ENCODE peak calls at places on chromosome 9, in five cellular contexts. One of them, this sample, is unnamed.

GRCh38 chr9:86754581-86754980 is 192.7 kb downstream of the GAS1 start:
- DNase-seq in GM23248: no peak
- DNase-seq in AG10803: no peak
- DNase-seq in mucosa of descending colon: no peak
- DNase-seq in cardiac fibroblast: no peak
- DNase-seq in this sample: no peak

GRCh38 chr9:12698293-12698692 is 5.1 kb downstream of the TYRP1 start:
- DNase-seq in cardiac fibroblast: peak
- DNase-seq in AG10803: peak
- DNase-seq in GM23248: peak
- DNase-seq in mucosa of descending colon: no peak
- DNase-seq in this sample: no peak

GRCh38 chr9:109176386-109176785 is 9.3 kb upstream of the FRRS1L start:
- DNase-seq in GM23248: no peak
- DNase-seq in cardiac fibroblast: no peak
- DNase-seq in AG10803: no peak
- DNase-seq in mucosa of descending colon: no peak
- DNase-seq in this sample: no peak

GRCh38 chr9:18825775-18826174 is 207.2 kb downstream of the SAXO1 start:
- DNase-seq in cardiac fibroblast: no peak
- DNase-seq in GM23248: no peak
- DNase-seq in mucosa of descending colon: no peak
- DNase-seq in AG10803: no peak
- DNase-seq in this sample: no peak

GRCh38 chr9:98962181-98962560 is 18.5 kb downstream of the COL15A1 start:
- DNase-seq in cardiac fibroblast: peak
- DNase-seq in GM23248: peak
- DNase-seq in AG10803: peak
- DNase-seq in mucosa of descending colon: no peak
- DNase-seq in this sample: no peak

GRCh38 chr9:2639786-2640185 is 18.2 kb downstream of the VLDLR start:
- DNase-seq in AG10803: peak
- DNase-seq in cardiac fibroblast: no peak
- DNase-seq in mucosa of descending colon: no peak
- DNase-seq in GM23248: no peak
- DNase-seq in this sample: no peak

GRCh38 chr9:96567203-96567700 is 52.4 kb downstream of the CDC14B start:
- DNase-seq in cardiac fibroblast: peak
- DNase-seq in mucosa of descending colon: no peak
- DNase-seq in AG10803: peak
- DNase-seq in GM23248: peak
- DNase-seq in this sample: no peak

GRCh38 chr9:137828527-137829259 is 48.9 kb upstream of the CACNA1B start:
- DNase-seq in cardiac fibroblast: peak
- DNase-seq in AG10803: peak
- DNase-seq in GM23248: peak
- DNase-seq in mucosa of descending colon: peak
- DNase-seq in this sample: no peak

GRCh38 chr9:18359335-18359734 is 114.6 kb upstream of the ADAMTSL1 start:
- DNase-seq in GM23248: peak
- DNase-seq in cardiac fibroblast: peak
- DNase-seq in mucosa of descending colon: no peak
- DNase-seq in AG10803: peak
- DNase-seq in this sample: peak

GRCh38 chr9:115326461-115326860 is 208.5 kb upstream of the TNC start:
- DNase-seq in cardiac fibroblast: no peak
- DNase-seq in AG10803: no peak
- DNase-seq in mucosa of descending colon: no peak
- DNase-seq in GM23248: no peak
- DNase-seq in this sample: no peak

GRCh38 chr9:22111871-22112247 is 102.8 kb upstream of the CDKN2B start:
- DNase-seq in AG10803: peak
- DNase-seq in mucosa of descending colon: no peak
- DNase-seq in cardiac fibroblast: peak
- DNase-seq in GM23248: peak
- DNase-seq in this sample: no peak

GRCh38 chr9:92508018-92508417 is 25.7 kb upstream of the ASPN start:
- DNase-seq in AG10803: no peak
- DNase-seq in cardiac fibroblast: no peak
- DNase-seq in mucosa of descending colon: no peak
- DNase-seq in GM23248: no peak
- DNase-seq in this sample: no peak

GRCh38 chr9:92507496-92507895 is 25.2 kb upstream of the ASPN start:
- DNase-seq in AG10803: no peak
- DNase-seq in cardiac fibroblast: no peak
- DNase-seq in GM23248: no peak
- DNase-seq in mucosa of descending colon: no peak
- DNase-seq in this sample: no peak

GRCh38 chr9:92504881-92505280 is 22.6 kb upstream of the ASPN start:
- DNase-seq in cardiac fibroblast: peak
- DNase-seq in AG10803: peak
- DNase-seq in mucosa of descending colon: no peak
- DNase-seq in GM23248: peak
- DNase-seq in this sample: no peak

GRCh38 chr9:92507005-92507404 is 24.7 kb upstream of the ASPN start:
- DNase-seq in cardiac fibroblast: peak
- DNase-seq in AG10803: peak
- DNase-seq in GM23248: peak
- DNase-seq in mucosa of descending colon: no peak
- DNase-seq in this sample: no peak

GRCh38 chr9:92506184-92506857 is 24.0 kb upstream of the ASPN start:
- DNase-seq in mucosa of descending colon: no peak
- DNase-seq in cardiac fibroblast: peak
- DNase-seq in GM23248: peak
- DNase-seq in AG10803: peak
- DNase-seq in this sample: peak
- H3K4me3 ChIP-seq in mucosa of descending colon: no peak
- H3K4me3 ChIP-seq in cardiac fibroblast: no peak
- H3K4me3 ChIP-seq in GM23248: peak
- H3K4me3 ChIP-seq in AG10803: peak
- H3K4me3 ChIP-seq in this sample: no peak

DNA sequence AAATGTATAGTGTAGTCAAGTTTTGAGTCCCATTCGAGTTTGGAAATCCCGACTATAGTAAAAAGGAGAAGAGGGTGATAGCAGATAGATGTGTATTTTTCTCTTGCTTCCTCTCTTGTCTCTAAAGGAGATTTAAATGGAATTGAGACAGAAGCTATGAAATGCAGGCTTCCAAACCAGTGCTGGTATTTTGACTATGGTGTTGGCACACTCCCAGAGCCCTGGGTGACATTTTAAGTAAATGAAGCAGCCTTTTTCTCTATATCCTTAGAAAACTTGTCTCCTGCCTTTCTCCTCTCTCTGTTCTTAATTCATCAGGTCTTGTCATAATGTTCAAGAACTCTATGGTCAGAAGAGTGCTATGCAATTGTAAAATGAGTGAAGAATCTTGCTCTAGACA is 17.7 kb upstream of the AUH start:
- DNase-seq in AG10803: no peak
- DNase-seq in cardiac fibroblast: no peak
- DNase-seq in mucosa of descending colon: no peak
- DNase-seq in GM23248: no peak
- DNase-seq in this sample: no peak
- H3K4me3 ChIP-seq in AG10803: no peak
- H3K4me3 ChIP-seq in cardiac fibroblast: no peak
- H3K4me3 ChIP-seq in mucosa of descending colon: no peak
- H3K4me3 ChIP-seq in GM23248: no peak
- H3K4me3 ChIP-seq in this sample: no peak

DNA sequence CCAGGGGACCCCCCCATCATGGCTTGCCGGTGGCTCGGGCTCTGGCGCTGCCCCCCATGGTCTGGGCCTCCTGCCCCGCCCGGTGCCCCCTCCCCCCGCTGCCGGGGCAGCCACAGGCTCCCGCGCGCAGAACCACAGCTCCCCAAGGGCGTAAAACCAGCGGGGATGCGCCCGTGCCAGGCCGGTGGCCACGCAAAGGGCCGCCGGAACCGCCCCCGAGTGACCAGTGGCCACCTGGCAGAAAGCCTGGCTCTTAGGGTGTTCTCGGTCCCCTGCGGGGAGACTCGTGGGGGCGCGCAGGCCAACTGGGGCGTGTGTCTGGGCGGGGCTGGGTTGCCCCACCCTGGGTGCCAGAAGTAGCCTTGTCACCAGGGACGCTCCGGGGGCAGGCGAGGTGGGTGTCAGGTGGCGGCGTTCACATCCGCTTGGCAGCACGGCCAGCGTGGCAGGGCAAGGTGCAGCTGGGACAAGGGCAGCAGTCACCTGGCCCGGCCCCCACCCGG is 515 bp upstream of the AGPAT2 start:
- DNase-seq in AG10803: no peak
- DNase-seq in mucosa of descending colon: peak
- DNase-seq in GM23248: peak
- DNase-seq in cardiac fibroblast: no peak
- DNase-seq in this sample: no peak
- H3K4me3 ChIP-seq in AG10803: no peak
- H3K4me3 ChIP-seq in mucosa of descending colon: no peak
- H3K4me3 ChIP-seq in GM23248: no peak
- H3K4me3 ChIP-seq in cardiac fibroblast: peak
- H3K4me3 ChIP-seq in this sample: no peak

DNA sequence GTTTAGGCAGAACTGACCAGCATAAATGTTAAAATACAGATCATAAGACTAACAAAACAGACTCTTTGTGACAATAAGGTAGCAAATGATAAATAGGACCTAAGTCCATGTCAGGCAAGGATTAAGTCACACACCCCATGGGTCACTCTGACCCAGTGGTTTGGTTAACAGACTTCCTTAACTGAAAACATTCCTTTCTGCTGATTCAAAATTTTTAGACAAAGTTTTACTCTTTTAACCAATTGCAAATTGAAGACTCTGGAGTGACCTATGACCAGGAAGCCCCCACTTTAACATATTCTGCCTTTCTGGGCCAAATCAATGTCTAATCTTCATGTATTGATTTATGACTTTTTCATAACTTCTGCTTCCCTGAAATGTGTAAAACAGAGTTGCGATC is 4.9 kb upstream of the NXNL2 start:
- DNase-seq in GM23248: peak
- DNase-seq in AG10803: peak
- DNase-seq in mucosa of descending colon: no peak
- DNase-seq in cardiac fibroblast: peak
- DNase-seq in this sample: no peak
- H3K4me3 ChIP-seq in GM23248: no peak
- H3K4me3 ChIP-seq in AG10803: no peak
- H3K4me3 ChIP-seq in mucosa of descending colon: no peak
- H3K4me3 ChIP-seq in cardiac fibroblast: no peak
- H3K4me3 ChIP-seq in this sample: no peak

DNA sequence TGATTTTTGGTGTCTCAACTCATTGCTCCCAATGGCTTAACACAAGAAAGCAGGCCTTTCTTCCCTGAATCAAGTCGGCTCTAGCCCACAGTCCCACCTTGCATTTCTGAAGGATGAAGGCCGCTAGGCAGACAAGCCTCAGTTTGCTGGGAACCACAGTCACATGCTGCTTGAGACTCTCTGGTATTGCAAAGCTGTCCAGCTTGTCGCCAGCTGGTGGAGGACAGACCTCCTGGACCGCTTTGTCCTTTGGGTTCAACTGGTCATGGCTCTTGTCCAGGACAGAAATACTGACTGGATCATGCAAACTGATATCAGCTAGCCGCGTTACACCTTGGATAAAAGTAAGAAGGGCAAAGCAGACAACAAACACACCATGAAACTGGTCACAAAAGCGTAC is 23.1 kb downstream of the DDX31 start:
- DNase-seq in cardiac fibroblast: no peak
- DNase-seq in AG10803: peak
- DNase-seq in mucosa of descending colon: no peak
- DNase-seq in GM23248: no peak
- DNase-seq in this sample: no peak
- H3K4me3 ChIP-seq in cardiac fibroblast: no peak
- H3K4me3 ChIP-seq in AG10803: no peak
- H3K4me3 ChIP-seq in mucosa of descending colon: no peak
- H3K4me3 ChIP-seq in GM23248: no peak
- H3K4me3 ChIP-seq in this sample: no peak

DNA sequence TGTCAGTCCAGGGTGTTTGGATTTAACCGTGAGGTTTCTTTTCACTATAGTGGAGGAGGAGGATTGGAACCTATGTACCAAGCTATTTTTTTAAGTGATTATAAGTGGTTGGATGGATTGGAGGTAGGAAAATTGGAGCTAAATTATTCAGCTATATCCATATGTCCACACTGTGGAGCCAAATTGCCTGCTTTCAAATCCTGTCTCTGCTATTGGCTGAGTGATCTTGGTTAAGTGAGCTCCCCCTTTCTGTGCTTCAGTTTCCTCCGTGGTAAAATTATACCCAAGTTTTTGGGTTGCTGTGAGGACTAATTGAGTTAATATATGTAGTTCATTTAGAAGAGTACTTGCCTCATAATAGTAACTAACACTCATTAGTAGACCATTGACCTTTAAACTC is 2.5 kb downstream of the CENPP start:
- DNase-seq in mucosa of descending colon: no peak
- DNase-seq in GM23248: peak
- DNase-seq in AG10803: peak
- DNase-seq in cardiac fibroblast: peak
- DNase-seq in this sample: no peak
- H3K4me3 ChIP-seq in mucosa of descending colon: no peak
- H3K4me3 ChIP-seq in GM23248: no peak
- H3K4me3 ChIP-seq in AG10803: no peak
- H3K4me3 ChIP-seq in cardiac fibroblast: no peak
- H3K4me3 ChIP-seq in this sample: no peak

GRCh38 chr9:126915846-126916543 is 1.4 kb downstream of the RALGPS1 start:
- DNase-seq in AG10803: no peak
- DNase-seq in GM23248: no peak
- DNase-seq in mucosa of descending colon: no peak
- DNase-seq in cardiac fibroblast: no peak
- DNase-seq in this sample: no peak
- H3K4me3 ChIP-seq in AG10803: no peak
- H3K4me3 ChIP-seq in GM23248: no peak
- H3K4me3 ChIP-seq in mucosa of descending colon: no peak
- H3K4me3 ChIP-seq in cardiac fibroblast: no peak
- H3K4me3 ChIP-seq in this sample: no peak

DNA sequence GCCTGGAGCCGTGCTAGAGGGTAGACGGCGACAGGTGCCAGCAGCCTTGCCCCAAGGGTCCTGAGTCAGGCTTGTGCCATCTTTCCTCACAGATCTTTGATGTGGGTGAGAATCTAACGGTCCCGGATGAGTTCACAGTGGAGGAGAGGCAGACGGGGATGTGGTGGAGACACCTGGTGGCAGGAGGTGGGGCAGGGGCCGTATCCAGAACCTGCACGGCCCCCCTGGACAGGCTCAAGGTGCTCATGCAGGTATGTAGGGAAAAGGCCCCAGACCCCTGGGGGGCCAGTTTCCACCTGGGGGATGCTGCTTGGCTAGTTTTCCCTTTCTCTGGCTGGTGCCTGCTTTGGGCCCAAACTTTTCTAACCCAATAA is 24.0 kb downstream of the PTGES2 start:
- DNase-seq in cardiac fibroblast: no peak
- DNase-seq in mucosa of descending colon: no peak
- DNase-seq in AG10803: no peak
- DNase-seq in GM23248: no peak
- DNase-seq in this sample: no peak
- H3K4me3 ChIP-seq in cardiac fibroblast: no peak
- H3K4me3 ChIP-seq in mucosa of descending colon: no peak
- H3K4me3 ChIP-seq in AG10803: no peak
- H3K4me3 ChIP-seq in GM23248: no peak
- H3K4me3 ChIP-seq in this sample: no peak

GRCh38 chr9:135992486-135993408 is 31.6 kb upstream of the UBAC1 start:
- DNase-seq in AG10803: peak
- DNase-seq in GM23248: peak
- DNase-seq in mucosa of descending colon: peak
- DNase-seq in cardiac fibroblast: peak
- DNase-seq in this sample: peak
- H3K4me3 ChIP-seq in AG10803: peak
- H3K4me3 ChIP-seq in GM23248: peak
- H3K4me3 ChIP-seq in mucosa of descending colon: no peak
- H3K4me3 ChIP-seq in cardiac fibroblast: peak
- H3K4me3 ChIP-seq in this sample: peak

GRCh38 chr9:129750010-129750409 is 2.8 kb downstream of the PTGES start:
- DNase-seq in cardiac fibroblast: peak
- DNase-seq in GM23248: peak
- DNase-seq in AG10803: peak
- DNase-seq in mucosa of descending colon: no peak
- DNase-seq in this sample: no peak
- H3K4me3 ChIP-seq in cardiac fibroblast: no peak
- H3K4me3 ChIP-seq in GM23248: no peak
- H3K4me3 ChIP-seq in AG10803: no peak
- H3K4me3 ChIP-seq in mucosa of descending colon: no peak
- H3K4me3 ChIP-seq in this sample: no peak

This sample was measured in AG09309.